ENCODE peak calls at places on chromosomes 6 and 20, in six cellular contexts. T, O, X, H, Q and W are unnamed samples. For H3K9me3, the result is how much of the 10 kb centered on the place peaks cover.

GRCh38 chr20:25022680-25023079 is 30.1 kb upstream of the APMAP start:
- DNase-seq in O (peak), X (no peak), H (peak), Q (no peak), T (peak), W (peak)

GRCh38 chr6:74598473-74599393 is 607.1 kb downstream of the COL12A1 start:
- DNase-seq in X (peak), Q (no peak), O (no peak), H (no peak), T (no peak), W (no peak)

GRCh38 chr6:26017567-26017966 is 55.0 kb downstream of the TRIM38 start:
- DNase-seq in H (peak), O (peak), X (no peak), T (peak), Q (no peak), W (peak)

GRCh38 chr6:47103931-47104330 is 61.8 kb upstream of the ADGRF1 start:
- DNase-seq in Q (no peak), X (no peak), T (no peak), O (peak), H (peak), W (no peak)

GRCh38 chr6:27669278-27669797 is 196.4 kb upstream of the ZNF184 start:
- DNase-seq in X (no peak), H (no peak), O (no peak), T (no peak), Q (no peak), W (no peak)

GRCh38 chr6:161360505-161360904 is 86.6 kb upstream of the AGPAT4 start:
- DNase-seq in O (no peak), Q (no peak), X (no peak), H (no peak), T (no peak), W (no peak)

GRCh38 chr6:35552285-35552917 is 39.7 kb upstream of the TULP1 start:
- DNase-seq in H (peak), O (peak), T (no peak), Q (peak), X (peak), W (no peak)

GRCh38 chr20:46073443-46073842 is 16.3 kb downstream of the NCOA5 start:
- DNase-seq in O (no peak), X (no peak), Q (no peak), H (no peak), T (no peak), W (no peak)

GRCh38 chr6:13733178-13733851 is 21.7 kb upstream of the RANBP9 start:
- DNase-seq in T (peak), X (no peak), O (peak), Q (no peak), H (peak), W (no peak)

GRCh38 chr6:25302677-25303128 is 23.5 kb downstream of the CARMIL1 start:
- DNase-seq in Q (no peak), O (no peak), X (no peak), H (no peak), T (no peak), W (no peak)

GRCh38 chr20:5069141-5069806 is 50.5 kb downstream of the PCNA start:
- DNase-seq in X (no peak), H (no peak), Q (no peak), T (no peak), O (no peak), W (no peak)

GRCh38 chr6:25959890-25960531 is 2.6 kb upstream of the TRIM38 start:
- DNase-seq in O (no peak), T (no peak), Q (no peak), H (no peak), X (no peak), W (no peak)

GRCh38 chr6:79334674-79335073 is 100.2 kb upstream of the HMGN3 start:
- DNase-seq in T (no peak), O (no peak), X (no peak), H (no peak), Q (no peak), W (no peak)

GRCh38 chr6:157264701-157265100 is 58.6 kb downstream of the TMEM242 start:
- DNase-seq in O (no peak), X (no peak), H (peak), Q (no peak), T (peak), W (no peak)

GRCh38 chr6:36752187-36752885 is 54.7 kb downstream of the RAB44 start:
- DNase-seq in T (no peak), H (peak), X (no peak), Q (no peak), O (peak), W (peak)

GRCh38 chr6:83890520-83890919 is 31.0 kb downstream of the CYB5R4 start:
- DNase-seq in T (no peak), O (no peak), X (no peak), H (no peak), Q (no peak), W (no peak)

GRCh38 chr6:170111816-170112582 is 178.9 kb downstream of the DLL1 start:
- DNase-seq in O (no peak), T (peak), Q (no peak), X (no peak), H (peak), W (peak)

GRCh38 chr20:49287555-49288249 is 9.8 kb upstream of the ZNFX1 start:
- DNase-seq in X (no peak), T (no peak), O (no peak), H (no peak), Q (no peak), W (no peak)
- H3K9me3 ChIP-seq in X (under half), T (under half), O (under half), H (under half), Q (under half), W (under half)

DNA sequence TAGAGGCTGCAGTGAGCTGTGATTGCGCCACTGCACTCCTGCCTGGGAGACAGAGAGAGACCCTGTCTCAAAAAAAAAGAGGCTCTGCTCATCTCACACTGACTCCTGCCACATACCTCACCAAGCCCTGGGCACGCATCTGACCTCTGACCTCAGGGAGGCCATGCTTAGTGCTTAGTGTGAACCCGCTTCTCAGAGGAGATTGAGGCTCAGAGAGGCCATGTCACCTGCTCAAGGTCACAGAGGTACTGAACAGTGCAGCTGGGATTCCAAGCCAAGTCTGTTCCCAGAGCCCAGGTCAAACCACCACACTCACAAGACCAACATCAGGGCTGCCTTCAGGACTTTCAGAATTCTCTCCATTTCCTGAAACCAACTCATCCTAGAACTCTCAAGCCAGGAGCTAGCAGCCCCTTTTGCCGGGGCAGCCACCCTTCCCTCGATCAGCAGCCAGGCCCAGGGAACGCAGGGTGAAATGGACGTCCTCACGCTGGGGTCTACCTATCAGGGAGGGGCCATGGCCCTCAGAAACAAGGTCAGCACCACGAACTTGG is 2.9 kb downstream of the CABLES2 start:
- DNase-seq in Q (no peak), O (no peak), H (no peak), T (no peak), X (no peak), W (no peak)
- TF ChIP-seq POLR2AphosphoS5 in Q (no peak), O (no peak), H (no peak), T (no peak), X (no peak), W (no peak)

GRCh38 chr6:43119456-43119855 is 43.3 kb downstream of the PTK7 start:
- DNase-seq in X (no peak), O (no peak), T (no peak), Q (no peak), H (no peak), W (no peak)

GRCh38 chr6:43123691-43124314 is 47.3 kb upstream of the SRF start:
- DNase-seq in Q (no peak), H (no peak), T (no peak), O (no peak), X (no peak), W (no peak)

GRCh38 chr6:43120101-43120730 is 44.1 kb downstream of the PTK7 start:
- DNase-seq in Q (no peak), X (no peak), H (no peak), T (no peak), O (no peak), W (no peak)

GRCh38 chr6:43122146-43122545 is 46.0 kb downstream of the PTK7 start:
- DNase-seq in X (no peak), O (no peak), Q (no peak), H (no peak), T (no peak), W (no peak)

GRCh38 chr6:43120938-43121913 is 45.1 kb downstream of the PTK7 start:
- DNase-seq in Q (no peak), T (peak), H (no peak), X (no peak), O (peak), W (peak)
- TF ChIP-seq EP300 in Q (no peak), T (no peak), H (no peak), X (no peak), O (no peak), W (no peak)

GRCh38 chr6:137185290-137185689 is 11.8 kb upstream of the IL22RA2 start:
- DNase-seq in O (no peak), X (no peak), H (no peak), T (no peak), Q (no peak), W (no peak)
- H3K9me3 ChIP-seq in O (under half), X (under half), H (under half), T (under half), Q (under half), W (under half)

GRCh38 chr20:51373713-51374481 is 168.6 kb downstream of the NFATC2 start:
- DNase-seq in X (no peak), T (peak), H (peak), Q (peak), O (no peak), W (peak)
- TF ChIP-seq POLR2AphosphoS5 in X (no peak), T (no peak), H (peak), Q (peak), O (no peak), W (no peak)

DNA sequence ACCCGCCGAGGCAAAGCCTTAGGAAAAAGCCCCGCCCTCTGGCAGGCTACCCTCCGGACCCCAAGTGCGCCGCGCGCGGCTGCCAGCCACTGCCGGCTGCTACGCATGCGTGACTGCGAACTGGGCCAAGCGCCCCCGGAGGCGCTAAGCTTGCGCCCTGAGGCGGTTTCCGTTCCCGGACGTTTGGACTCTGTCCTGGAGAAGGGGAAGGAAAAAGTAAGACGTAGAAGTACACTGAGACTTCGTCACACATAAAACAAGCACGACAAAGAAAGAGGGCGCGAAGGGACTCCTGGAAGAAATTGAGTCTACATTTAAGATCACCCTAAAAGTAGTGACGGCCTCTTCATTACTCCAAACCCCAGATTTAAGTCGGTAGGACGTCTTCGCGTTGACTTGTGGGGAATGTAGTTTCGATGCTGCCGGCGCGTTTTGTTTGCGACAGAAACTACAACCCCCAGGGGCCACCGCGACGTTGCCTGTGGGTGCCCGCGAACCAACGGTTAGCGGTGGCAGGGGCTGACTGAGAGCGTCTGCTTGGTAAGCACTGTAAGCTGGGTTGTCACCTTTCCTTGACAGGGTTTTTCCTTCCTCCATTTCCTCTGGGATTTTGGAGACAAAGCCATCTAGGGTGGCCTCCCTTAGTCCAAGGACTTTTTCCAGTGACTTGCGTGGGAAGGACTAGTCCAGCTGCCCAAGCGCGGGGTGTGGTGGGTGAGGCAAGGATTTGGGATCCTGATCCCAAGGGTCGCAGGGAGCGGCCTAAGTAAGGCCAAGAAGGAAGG is at the start of gene CEP57L1:
- DNase-seq in Q (peak), H (peak), T (peak), O (peak), X (peak), W (peak)
- TF ChIP-seq EP300 in Q (no peak), H (no peak), T (no peak), O (no peak), X (no peak), W (no peak)

GRCh38 chr6:21073318-21073839 is 520.2 kb upstream of the SOX4 start:
- DNase-seq in Q (no peak), H (no peak), O (no peak), T (no peak), X (no peak), W (no peak)
- H3K9me3 ChIP-seq in Q (under half), H (under half), O (under half), T (under half), X (under half), W (under half)

DNA sequence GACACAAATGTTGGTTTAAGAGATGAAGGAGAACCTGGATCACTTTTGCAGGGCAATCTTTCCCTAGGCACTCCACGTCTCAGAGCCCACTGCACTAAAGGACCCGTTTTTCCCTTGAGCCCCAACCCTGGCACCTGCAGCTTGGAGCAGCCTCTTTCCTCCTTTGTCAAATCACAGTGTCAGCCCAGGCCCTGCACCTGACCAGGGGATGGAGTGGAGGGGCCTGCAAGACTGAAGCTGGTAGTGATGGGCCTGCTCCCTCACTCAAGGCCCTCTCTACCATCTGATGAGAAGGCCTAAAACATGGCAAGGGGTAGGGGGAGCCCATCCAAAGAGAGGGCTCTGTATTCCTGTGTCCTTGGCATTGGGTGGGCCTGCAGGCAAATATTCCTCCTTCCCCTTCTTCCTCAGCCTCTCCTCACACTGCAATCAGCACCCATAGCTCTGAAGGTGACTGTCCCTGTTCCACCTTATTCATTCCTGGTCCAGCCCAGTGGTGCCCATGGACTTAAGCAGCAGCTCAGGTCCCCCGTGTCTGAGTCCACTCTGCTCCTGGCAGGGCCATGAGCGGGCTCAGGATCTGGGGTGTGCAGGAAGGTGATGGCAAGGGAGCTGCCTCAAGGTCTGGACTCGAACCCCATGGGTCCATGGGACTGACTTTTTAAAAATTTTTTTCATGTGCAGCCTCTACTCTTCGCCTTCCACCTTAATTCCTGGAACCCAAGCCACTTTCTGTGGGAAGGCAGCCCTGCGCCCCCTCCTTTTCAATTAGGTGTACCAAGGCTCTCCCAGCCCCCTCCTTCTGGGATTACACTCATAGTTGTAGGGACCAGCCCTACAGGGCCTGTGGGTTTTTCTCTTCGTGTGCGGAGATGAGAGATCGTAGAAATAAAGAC is 6.7 kb downstream of the RAET1G start:
- DNase-seq in O (no peak), T (no peak), Q (no peak), X (no peak), H (no peak), W (peak)
- TF ChIP-seq POLR2AphosphoS5 in O (no peak), T (no peak), Q (no peak), X (no peak), H (no peak), W (no peak)

DNA sequence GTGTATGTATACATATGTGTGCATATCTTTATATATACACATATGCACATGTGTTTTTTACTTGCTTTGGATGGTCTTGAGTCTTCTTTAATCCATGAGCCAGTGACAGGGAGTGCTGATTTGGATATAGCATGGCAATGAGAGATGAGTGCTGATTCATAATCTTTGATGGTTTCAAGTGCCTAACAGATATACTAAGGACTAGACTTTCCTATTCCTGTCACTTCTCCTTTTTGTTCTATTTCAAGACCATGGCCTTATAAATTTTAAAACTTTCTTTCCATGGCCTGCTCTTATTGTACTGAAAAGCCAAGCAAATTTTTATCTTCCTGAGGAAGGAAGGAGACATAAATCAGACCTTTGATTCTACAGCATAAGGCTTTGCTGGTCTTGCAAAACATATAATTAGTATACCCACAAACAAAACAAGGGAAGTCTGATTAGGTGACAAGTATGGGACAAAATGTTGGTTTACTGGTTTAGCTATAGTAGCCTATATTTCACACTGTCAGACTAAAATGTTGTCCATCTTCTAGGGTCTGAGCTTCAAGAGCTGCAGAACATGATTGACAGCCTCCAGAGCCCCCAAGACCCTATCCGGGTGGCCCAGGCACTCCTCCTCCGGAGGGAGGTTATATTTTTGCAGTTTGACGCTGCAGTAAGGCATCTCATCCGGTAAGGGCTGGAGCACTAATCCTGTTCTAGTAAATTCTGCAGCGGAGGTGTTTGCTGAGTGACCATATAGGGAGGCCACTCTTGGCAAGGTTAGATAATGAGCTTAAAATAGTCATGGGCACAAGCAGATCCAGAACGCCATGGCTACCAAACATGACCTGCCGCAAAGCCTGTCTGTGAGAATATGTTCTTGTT is 82.3 kb downstream of the CD164 start:
- DNase-seq in Q (no peak), O (no peak), X (no peak), H (peak), T (peak), W (no peak)
- TF ChIP-seq EP300 in Q (no peak), O (peak), X (no peak), H (peak), T (peak), W (no peak)

GRCh38 chr20:61594198-61594597 is 342.1 kb downstream of the CDH4 start:
- DNase-seq in O (no peak), X (no peak), Q (no peak), H (no peak), T (no peak), W (no peak)
- H3K9me3 ChIP-seq in O (under half), X (under half), Q (under half), H (under half), T (under half), W (under half)